ENCODE peak calls at places on chromosomes 5 and 9, in five cellular contexts. One of them, this sample, is unnamed.

GRCh38 chr5:135020111-135020895 is 13.7 kb downstream of the PITX1 start:
- DNase-seq in activated T-helper 1 cell treated with anti-CD3 and anti-CD28 coated beads, Interleukin-12 subunit alpha, Interleukin-12 subunit beta, Interleukin-2, Interleukin-4 antibody, amounts not matched to agents 30 ng/mL and 10 ng/mL and 1 ng/mL, durations not matched to agents 14 hours and 24 hours and 36 hours: no peak
- DNase-seq in lower lobe of right lung: peak
- DNase-seq in fibroblast of mammary gland: no peak
- DNase-seq in mucosa of gallbladder: no peak
- DNase-seq in this sample: no peak

GRCh38 chr9:112502177-112502946 is 15.7 kb downstream of the KIAA1958 start:
- DNase-seq in activated T-helper 1 cell treated with anti-CD3 and anti-CD28 coated beads, Interleukin-12 subunit alpha, Interleukin-12 subunit beta, Interleukin-2, Interleukin-4 antibody, amounts not matched to agents 30 ng/mL and 10 ng/mL and 1 ng/mL, durations not matched to agents 14 hours and 24 hours and 36 hours: no peak
- DNase-seq in lower lobe of right lung: no peak
- DNase-seq in fibroblast of mammary gland: no peak
- DNase-seq in mucosa of gallbladder: no peak
- DNase-seq in this sample: no peak

GRCh38 chr5:172361566-172362238 is 78.1 kb upstream of the UBTD2 start:
- DNase-seq in activated T-helper 1 cell treated with anti-CD3 and anti-CD28 coated beads, Interleukin-12 subunit alpha, Interleukin-12 subunit beta, Interleukin-2, Interleukin-4 antibody, amounts not matched to agents 30 ng/mL and 10 ng/mL and 1 ng/mL, durations not matched to agents 14 hours and 24 hours and 36 hours: no peak
- DNase-seq in lower lobe of right lung: peak
- DNase-seq in fibroblast of mammary gland: peak
- DNase-seq in mucosa of gallbladder: no peak
- DNase-seq in this sample: no peak

GRCh38 chr9:97487107-97487506 is 14.4 kb upstream of the TMOD1 start:
- DNase-seq in activated T-helper 1 cell treated with anti-CD3 and anti-CD28 coated beads, Interleukin-12 subunit alpha, Interleukin-12 subunit beta, Interleukin-2, Interleukin-4 antibody, amounts not matched to agents 30 ng/mL and 10 ng/mL and 1 ng/mL, durations not matched to agents 14 hours and 24 hours and 36 hours: no peak
- DNase-seq in lower lobe of right lung: no peak
- DNase-seq in fibroblast of mammary gland: peak
- DNase-seq in mucosa of gallbladder: no peak
- DNase-seq in this sample: no peak

GRCh38 chr9:121564861-121565260 is 65.2 kb upstream of the GGTA1 start:
- DNase-seq in activated T-helper 1 cell treated with anti-CD3 and anti-CD28 coated beads, Interleukin-12 subunit alpha, Interleukin-12 subunit beta, Interleukin-2, Interleukin-4 antibody, amounts not matched to agents 30 ng/mL and 10 ng/mL and 1 ng/mL, durations not matched to agents 14 hours and 24 hours and 36 hours: no peak
- DNase-seq in lower lobe of right lung: no peak
- DNase-seq in fibroblast of mammary gland: no peak
- DNase-seq in mucosa of gallbladder: peak
- DNase-seq in this sample: no peak

GRCh38 chr9:18320046-18320445 is 153.9 kb upstream of the ADAMTSL1 start:
- DNase-seq in activated T-helper 1 cell treated with anti-CD3 and anti-CD28 coated beads, Interleukin-12 subunit alpha, Interleukin-12 subunit beta, Interleukin-2, Interleukin-4 antibody, amounts not matched to agents 30 ng/mL and 10 ng/mL and 1 ng/mL, durations not matched to agents 14 hours and 24 hours and 36 hours: no peak
- DNase-seq in lower lobe of right lung: no peak
- DNase-seq in fibroblast of mammary gland: peak
- DNase-seq in mucosa of gallbladder: no peak
- DNase-seq in this sample: no peak

GRCh38 chr9:93233033-93233432 is 49.1 kb downstream of the WNK2 start:
- DNase-seq in activated T-helper 1 cell treated with anti-CD3 and anti-CD28 coated beads, Interleukin-12 subunit alpha, Interleukin-12 subunit beta, Interleukin-2, Interleukin-4 antibody, amounts not matched to agents 30 ng/mL and 10 ng/mL and 1 ng/mL, durations not matched to agents 14 hours and 24 hours and 36 hours: no peak
- DNase-seq in lower lobe of right lung: no peak
- DNase-seq in fibroblast of mammary gland: no peak
- DNase-seq in mucosa of gallbladder: no peak
- DNase-seq in this sample: no peak

GRCh38 chr9:15277400-15278137 is 29.4 kb downstream of the TTC39B start:
- DNase-seq in activated T-helper 1 cell treated with anti-CD3 and anti-CD28 coated beads, Interleukin-12 subunit alpha, Interleukin-12 subunit beta, Interleukin-2, Interleukin-4 antibody, amounts not matched to agents 30 ng/mL and 10 ng/mL and 1 ng/mL, durations not matched to agents 14 hours and 24 hours and 36 hours: no peak
- DNase-seq in lower lobe of right lung: no peak
- DNase-seq in fibroblast of mammary gland: peak
- DNase-seq in mucosa of gallbladder: no peak
- DNase-seq in this sample: peak

GRCh38 chr5:153352685-153353219 is 137.7 kb upstream of the GRIA1 start:
- DNase-seq in activated T-helper 1 cell treated with anti-CD3 and anti-CD28 coated beads, Interleukin-12 subunit alpha, Interleukin-12 subunit beta, Interleukin-2, Interleukin-4 antibody, amounts not matched to agents 30 ng/mL and 10 ng/mL and 1 ng/mL, durations not matched to agents 14 hours and 24 hours and 36 hours: no peak
- DNase-seq in lower lobe of right lung: no peak
- DNase-seq in fibroblast of mammary gland: peak
- DNase-seq in mucosa of gallbladder: no peak
- DNase-seq in this sample: no peak

GRCh38 chr9:72140582-72140981 is 8.7 kb upstream of the GDA start:
- DNase-seq in activated T-helper 1 cell treated with anti-CD3 and anti-CD28 coated beads, Interleukin-12 subunit alpha, Interleukin-12 subunit beta, Interleukin-2, Interleukin-4 antibody, amounts not matched to agents 30 ng/mL and 10 ng/mL and 1 ng/mL, durations not matched to agents 14 hours and 24 hours and 36 hours: no peak
- DNase-seq in lower lobe of right lung: no peak
- DNase-seq in fibroblast of mammary gland: no peak
- DNase-seq in mucosa of gallbladder: no peak
- DNase-seq in this sample: no peak

GRCh38 chr5:1295650-1296037 is 776 bp upstream of the TERT start:
- DNase-seq in activated T-helper 1 cell treated with anti-CD3 and anti-CD28 coated beads, Interleukin-12 subunit alpha, Interleukin-12 subunit beta, Interleukin-2, Interleukin-4 antibody, amounts not matched to agents 30 ng/mL and 10 ng/mL and 1 ng/mL, durations not matched to agents 14 hours and 24 hours and 36 hours: no peak
- DNase-seq in lower lobe of right lung: peak
- DNase-seq in fibroblast of mammary gland: no peak
- DNase-seq in mucosa of gallbladder: no peak
- DNase-seq in this sample: no peak

GRCh38 chr5:132771559-132771998 is 5.5 kb downstream of the SEPTIN8 start:
- DNase-seq in activated T-helper 1 cell treated with anti-CD3 and anti-CD28 coated beads, Interleukin-12 subunit alpha, Interleukin-12 subunit beta, Interleukin-2, Interleukin-4 antibody, amounts not matched to agents 30 ng/mL and 10 ng/mL and 1 ng/mL, durations not matched to agents 14 hours and 24 hours and 36 hours: no peak
- DNase-seq in lower lobe of right lung: no peak
- DNase-seq in fibroblast of mammary gland: peak
- DNase-seq in mucosa of gallbladder: no peak
- DNase-seq in this sample: no peak

GRCh38 chr5:54254482-54255198 is 55.7 kb downstream of the ARL15 start:
- DNase-seq in activated T-helper 1 cell treated with anti-CD3 and anti-CD28 coated beads, Interleukin-12 subunit alpha, Interleukin-12 subunit beta, Interleukin-2, Interleukin-4 antibody, amounts not matched to agents 30 ng/mL and 10 ng/mL and 1 ng/mL, durations not matched to agents 14 hours and 24 hours and 36 hours: no peak
- DNase-seq in lower lobe of right lung: no peak
- DNase-seq in fibroblast of mammary gland: peak
- DNase-seq in mucosa of gallbladder: no peak
- DNase-seq in this sample: no peak